ENCODE peak calls at places on chromosomes 6 and 20, in seven cellular contexts. One of them, this sample, is unnamed.

GRCh38 chr6:87830834-87831374 is 128.9 kb upstream of the AKIRIN2 start:
- DNase-seq in fibroblast of villous mesenchyme: no peak
- DNase-seq in ovary: no peak
- DNase-seq in ELR: no peak
- DNase-seq in left ventricle myocardium inferior: no peak
- DNase-seq in GM23248: no peak
- DNase-seq in erythroblast: no peak
- DNase-seq in this sample: no peak

GRCh38 chr6:53793318-53793975 is 1.4 kb upstream of the LRRC1 start:
- DNase-seq in erythroblast: no peak
- DNase-seq in GM23248: peak; percentile 70
- DNase-seq in fibroblast of villous mesenchyme: peak; percentile 55
- DNase-seq in ELR: peak; percentile 74
- DNase-seq in ovary: peak; percentile 28
- DNase-seq in left ventricle myocardium inferior: no peak
- DNase-seq in this sample: peak; percentile 72

GRCh38 chr6:75213732-75214131 is 7.9 kb upstream of the COL12A1 start:
- DNase-seq in erythroblast: no peak
- DNase-seq in left ventricle myocardium inferior: no peak
- DNase-seq in fibroblast of villous mesenchyme: no peak
- DNase-seq in GM23248: no peak
- DNase-seq in ovary: no peak
- DNase-seq in ELR: peak; percentile 16
- DNase-seq in this sample: no peak

GRCh38 chr6:109449789-109450673 is 5.5 kb downstream of the MICAL1 start:
- DNase-seq in left ventricle myocardium inferior: no peak
- DNase-seq in fibroblast of villous mesenchyme: no peak
- DNase-seq in ovary: no peak
- DNase-seq in erythroblast: no peak
- DNase-seq in ELR: no peak
- DNase-seq in GM23248: no peak
- DNase-seq in this sample: no peak

GRCh38 chr6:164344801-164345291 is 930.3 kb downstream of the QKI start:
- DNase-seq in ELR: no peak
- DNase-seq in left ventricle myocardium inferior: no peak
- DNase-seq in GM23248: peak; percentile 3
- DNase-seq in fibroblast of villous mesenchyme: no peak
- DNase-seq in erythroblast: no peak
- DNase-seq in ovary: no peak
- DNase-seq in this sample: no peak

GRCh38 chr6:79868098-79868722 is 79.1 kb downstream of the ELOVL4 start:
- DNase-seq in erythroblast: peak; percentile 77
- DNase-seq in ELR: peak; percentile 75
- DNase-seq in fibroblast of villous mesenchyme: peak; percentile 70
- DNase-seq in GM23248: peak; percentile 78
- DNase-seq in left ventricle myocardium inferior: no peak
- DNase-seq in ovary: no peak
- DNase-seq in this sample: peak; percentile 78

GRCh38 chr20:59082981-59083380 is 40.4 kb upstream of the PRELID3B start:
- DNase-seq in left ventricle myocardium inferior: no peak
- DNase-seq in GM23248: peak; percentile 88
- DNase-seq in ovary: no peak
- DNase-seq in erythroblast: no peak
- DNase-seq in ELR: peak; percentile 94
- DNase-seq in fibroblast of villous mesenchyme: no peak
- DNase-seq in this sample: peak; percentile 15

GRCh38 chr6:151071295-151071694 is 168.5 kb upstream of the AKAP12 start:
- DNase-seq in GM23248: peak; percentile 93
- DNase-seq in left ventricle myocardium inferior: peak; percentile 50
- DNase-seq in ELR: peak; percentile 93
- DNase-seq in fibroblast of villous mesenchyme: peak; percentile 94
- DNase-seq in erythroblast: no peak
- DNase-seq in ovary: peak; percentile 68
- DNase-seq in this sample: peak; percentile 15

GRCh38 chr6:70411948-70412796 is 1.1 kb upstream of the FAM135A start:
- DNase-seq in erythroblast: no peak
- DNase-seq in ELR: no peak
- DNase-seq in GM23248: no peak
- DNase-seq in left ventricle myocardium inferior: no peak
- DNase-seq in ovary: no peak
- DNase-seq in fibroblast of villous mesenchyme: no peak
- DNase-seq in this sample: no peak

GRCh38 chr20:45350217-45350616 is 2.0 kb upstream of the SDC4 start:
- DNase-seq in GM23248: no peak
- DNase-seq in erythroblast: no peak
- DNase-seq in ELR: no peak
- DNase-seq in ovary: no peak
- DNase-seq in left ventricle myocardium inferior: no peak
- DNase-seq in fibroblast of villous mesenchyme: no peak
- DNase-seq in this sample: no peak

GRCh38 chr6:34834789-34835518 is 43.1 kb downstream of the BLTP3A start:
- DNase-seq in left ventricle myocardium inferior: no peak
- DNase-seq in erythroblast: peak; percentile 21
- DNase-seq in ovary: no peak
- DNase-seq in fibroblast of villous mesenchyme: peak; percentile 70
- DNase-seq in GM23248: peak; percentile 63
- DNase-seq in ELR: peak; percentile 80
- DNase-seq in this sample: peak; percentile 69

GRCh38 chr20:16692442-16692841 is 37.4 kb upstream of the SNRPB2 start:
- DNase-seq in left ventricle myocardium inferior: no peak
- DNase-seq in fibroblast of villous mesenchyme: no peak
- DNase-seq in ELR: no peak
- DNase-seq in erythroblast: no peak
- DNase-seq in ovary: no peak
- DNase-seq in GM23248: peak; percentile 32
- DNase-seq in this sample: no peak

GRCh38 chr6:111602481-111603404 is 2.9 kb downstream of the TRAF3IP2 start:
- DNase-seq in left ventricle myocardium inferior: peak; percentile 63
- DNase-seq in GM23248: peak; percentile 87
- DNase-seq in fibroblast of villous mesenchyme: peak; percentile 79
- DNase-seq in erythroblast: no peak
- DNase-seq in ELR: peak; percentile 60
- DNase-seq in ovary: peak; percentile 52
- DNase-seq in this sample: peak; percentile 28

GRCh38 chr20:59628171-59628570 is 23.8 kb downstream of the PHACTR3 start:
- DNase-seq in GM23248: no peak
- DNase-seq in ELR: no peak
- DNase-seq in left ventricle myocardium inferior: no peak
- DNase-seq in fibroblast of villous mesenchyme: no peak
- DNase-seq in erythroblast: no peak
- DNase-seq in ovary: no peak
- DNase-seq in this sample: no peak

GRCh38 chr20:49281059-49281912 is 3.4 kb upstream of the ZNFX1 start:
- DNase-seq in erythroblast: peak; percentile 71
- DNase-seq in left ventricle myocardium inferior: no peak
- DNase-seq in GM23248: peak; percentile 31
- DNase-seq in fibroblast of villous mesenchyme: peak; percentile 72
- DNase-seq in ovary: no peak
- DNase-seq in ELR: peak; percentile 69
- DNase-seq in this sample: peak; percentile 51

GRCh38 chr6:39100358-39100757 is 14.6 kb downstream of the SAYSD1 start:
- DNase-seq in fibroblast of villous mesenchyme: no peak
- DNase-seq in left ventricle myocardium inferior: no peak
- DNase-seq in ELR: no peak
- DNase-seq in erythroblast: no peak
- DNase-seq in ovary: no peak
- DNase-seq in GM23248: no peak
- DNase-seq in this sample: no peak

GRCh38 chr6:22049002-22049401 is 247.8 kb downstream of the PRL start:
- DNase-seq in fibroblast of villous mesenchyme: peak; percentile 6
- DNase-seq in left ventricle myocardium inferior: no peak
- DNase-seq in ELR: no peak
- DNase-seq in erythroblast: no peak
- DNase-seq in GM23248: no peak
- DNase-seq in ovary: no peak
- DNase-seq in this sample: peak; percentile 69

GRCh38 chr6:157055863-157056262 is 267.5 kb downstream of the TMEM242 start:
- DNase-seq in fibroblast of villous mesenchyme: no peak
- DNase-seq in erythroblast: no peak
- DNase-seq in ovary: no peak
- DNase-seq in left ventricle myocardium inferior: no peak
- DNase-seq in ELR: no peak
- DNase-seq in GM23248: no peak
- DNase-seq in this sample: no peak

GRCh38 chr6:110703906-110704594 is 111.2 kb downstream of the CDK19 start:
- DNase-seq in left ventricle myocardium inferior: no peak
- DNase-seq in GM23248: peak; percentile 30
- DNase-seq in fibroblast of villous mesenchyme: peak; percentile 70
- DNase-seq in erythroblast: peak; percentile 53
- DNase-seq in ovary: no peak
- DNase-seq in ELR: no peak
- DNase-seq in this sample: peak; percentile 87

GRCh38 chr6:33851959-33852358 is 48.2 kb upstream of the MLN start:
- DNase-seq in left ventricle myocardium inferior: no peak
- DNase-seq in fibroblast of villous mesenchyme: peak; percentile 43
- DNase-seq in erythroblast: peak; percentile 27
- DNase-seq in ELR: peak; percentile 42
- DNase-seq in ovary: no peak
- DNase-seq in GM23248: peak; percentile 49
- DNase-seq in this sample: peak; percentile 22

GRCh38 chr6:146770275-146770964 is 171.6 kb downstream of the ADGB start:
- DNase-seq in left ventricle myocardium inferior: no peak
- DNase-seq in ovary: no peak
- DNase-seq in GM23248: no peak
- DNase-seq in ELR: no peak
- DNase-seq in erythroblast: no peak
- DNase-seq in fibroblast of villous mesenchyme: no peak
- DNase-seq in this sample: no peak

GRCh38 chr6:37155394-37156312 is 14.3 kb upstream of the PIM1 start:
- DNase-seq in ovary: no peak
- DNase-seq in fibroblast of villous mesenchyme: no peak
- DNase-seq in GM23248: no peak
- DNase-seq in ELR: no peak
- DNase-seq in erythroblast: peak; percentile 47
- DNase-seq in left ventricle myocardium inferior: no peak
- DNase-seq in this sample: peak; percentile 69

GRCh38 chr20:51460569-51461265 is 81.8 kb downstream of the NFATC2 start:
- DNase-seq in fibroblast of villous mesenchyme: no peak
- DNase-seq in ELR: no peak
- DNase-seq in left ventricle myocardium inferior: no peak
- DNase-seq in erythroblast: no peak
- DNase-seq in ovary: no peak
- DNase-seq in GM23248: no peak
- DNase-seq in this sample: no peak

GRCh38 chr20:10111144-10111771 is 76.5 kb downstream of the ANKEF1 start:
- DNase-seq in left ventricle myocardium inferior: no peak
- DNase-seq in ovary: no peak
- DNase-seq in fibroblast of villous mesenchyme: peak; percentile 61
- DNase-seq in erythroblast: no peak
- DNase-seq in ELR: no peak
- DNase-seq in GM23248: no peak
- DNase-seq in this sample: no peak

GRCh38 chr20:53141651-53142050 is 169.5 kb downstream of the TSHZ2 start:
- DNase-seq in erythroblast: peak; percentile 5
- DNase-seq in left ventricle myocardium inferior: peak; percentile 14
- DNase-seq in ovary: no peak
- DNase-seq in GM23248: no peak
- DNase-seq in fibroblast of villous mesenchyme: no peak
- DNase-seq in ELR: no peak
- DNase-seq in this sample: no peak

GRCh38 chr6:81326856-81327561 is 425.5 kb downstream of the TENT5A start:
- DNase-seq in fibroblast of villous mesenchyme: peak; percentile 5
- DNase-seq in ELR: no peak
- DNase-seq in ovary: no peak
- DNase-seq in erythroblast: peak; percentile 1
- DNase-seq in GM23248: peak; percentile 71
- DNase-seq in left ventricle myocardium inferior: no peak
- DNase-seq in this sample: no peak

GRCh38 chr20:53921443-53921973 is 148.9 kb downstream of the BCAS1 start:
- DNase-seq in left ventricle myocardium inferior: no peak
- DNase-seq in ovary: no peak
- DNase-seq in fibroblast of villous mesenchyme: no peak
- DNase-seq in GM23248: no peak
- DNase-seq in erythroblast: no peak
- DNase-seq in ELR: no peak
- DNase-seq in this sample: peak; percentile 82

GRCh38 chr20:22430154-22430745 is 154.1 kb downstream of the FOXA2 start:
- DNase-seq in left ventricle myocardium inferior: no peak
- DNase-seq in ovary: no peak
- DNase-seq in fibroblast of villous mesenchyme: no peak
- DNase-seq in ELR: no peak
- DNase-seq in GM23248: no peak
- DNase-seq in erythroblast: no peak
- DNase-seq in this sample: peak; percentile 53

GRCh38 chr6:37514377-37514776 is 14.7 kb upstream of the CCDC167 start:
- DNase-seq in GM23248: peak; percentile 69
- DNase-seq in ovary: no peak
- DNase-seq in ELR: peak; percentile 90
- DNase-seq in erythroblast: no peak
- DNase-seq in left ventricle myocardium inferior: no peak
- DNase-seq in fibroblast of villous mesenchyme: no peak
- DNase-seq in this sample: peak; percentile 11

GRCh38 chr6:35668708-35669440 is 19.8 kb downstream of the FKBP5 start:
- DNase-seq in left ventricle myocardium inferior: no peak
- DNase-seq in fibroblast of villous mesenchyme: peak; percentile 62
- DNase-seq in GM23248: peak; percentile 36
- DNase-seq in ovary: no peak
- DNase-seq in ELR: peak; percentile 65
- DNase-seq in erythroblast: no peak
- DNase-seq in this sample: no peak

GRCh38 chr6:3252861-3253596 is 5.7 kb upstream of the PSMG4 start:
- DNase-seq in left ventricle myocardium inferior: no peak
- DNase-seq in ELR: no peak
- DNase-seq in fibroblast of villous mesenchyme: no peak
- DNase-seq in GM23248: peak; percentile 24
- DNase-seq in erythroblast: no peak
- DNase-seq in ovary: no peak
- DNase-seq in this sample: no peak

GRCh38 chr6:111478749-111479148 is 4.3 kb downstream of the REV3L start:
- DNase-seq in fibroblast of villous mesenchyme: peak; percentile 72
- DNase-seq in ovary: no peak
- DNase-seq in left ventricle myocardium inferior: no peak
- DNase-seq in GM23248: peak; percentile 78
- DNase-seq in ELR: peak; percentile 81
- DNase-seq in erythroblast: peak; percentile 46
- DNase-seq in this sample: peak; percentile 79

GRCh38 chr6:1965596-1966224 is 279.7 kb downstream of the GMDS start:
- DNase-seq in left ventricle myocardium inferior: no peak
- DNase-seq in ELR: no peak
- DNase-seq in fibroblast of villous mesenchyme: peak; percentile 41
- DNase-seq in erythroblast: no peak
- DNase-seq in GM23248: no peak
- DNase-seq in ovary: no peak
- DNase-seq in this sample: no peak

GRCh38 chr20:4689224-4689623 is 32.5 kb upstream of the PRND start:
- DNase-seq in fibroblast of villous mesenchyme: no peak
- DNase-seq in ovary: no peak
- DNase-seq in GM23248: peak; percentile 20
- DNase-seq in ELR: no peak
- DNase-seq in erythroblast: peak; percentile 26
- DNase-seq in left ventricle myocardium inferior: no peak
- DNase-seq in this sample: no peak

GRCh38 chr20:8854566-8854965 is 214.3 kb upstream of the PLCB4 start:
- DNase-seq in erythroblast: no peak
- DNase-seq in ovary: peak; percentile 69
- DNase-seq in left ventricle myocardium inferior: peak; percentile 66
- DNase-seq in ELR: peak; percentile 37
- DNase-seq in fibroblast of villous mesenchyme: peak; percentile 60
- DNase-seq in GM23248: peak; percentile 69
- DNase-seq in this sample: no peak

GRCh38 chr6:16804007-16804303 is 42.7 kb upstream of the ATXN1 start:
- DNase-seq in ELR: no peak
- DNase-seq in left ventricle myocardium inferior: no peak
- DNase-seq in ovary: no peak
- DNase-seq in fibroblast of villous mesenchyme: no peak
- DNase-seq in erythroblast: no peak
- DNase-seq in GM23248: no peak
- DNase-seq in this sample: no peak

GRCh38 chr20:59751075-59751711 is 146.9 kb downstream of the PHACTR3 start:
- DNase-seq in ELR: peak; percentile 27
- DNase-seq in left ventricle myocardium inferior: peak; percentile 68
- DNase-seq in fibroblast of villous mesenchyme: peak; percentile 20
- DNase-seq in GM23248: peak; percentile 87
- DNase-seq in erythroblast: peak; percentile 38
- DNase-seq in ovary: peak; percentile 44
- DNase-seq in this sample: peak; percentile 31

GRCh38 chr6:39451831-39452230 is 129.3 kb upstream of the KCNK16 start:
- DNase-seq in GM23248: peak; percentile 14
- DNase-seq in left ventricle myocardium inferior: no peak
- DNase-seq in ovary: no peak
- DNase-seq in erythroblast: no peak
- DNase-seq in ELR: peak; percentile 31
- DNase-seq in fibroblast of villous mesenchyme: no peak
- DNase-seq in this sample: no peak

This sample was measured in renal cortical epithelial cell.